ENCODE peak calls at places on chromosomes 6 and 20, in four cellular contexts. F is K562, L is H1, P is SK-N-SH. N is an unnamed sample.

GRCh38 chr6:107704377-107705013 is 119.6 kb downstream of the SCML4 start:
- DNase-seq in L (no peak), P (peak; percentile 69), F (peak; percentile 63), N (no peak)

GRCh38 chr6:168001037-168001348 is 3.5 kb downstream of the KIF25 start:
- DNase-seq in L (no peak), P (no peak), F (no peak), N (no peak)

GRCh38 chr6:154960299-154960796 is 34.8 kb upstream of the TIAM2 start:
- DNase-seq in P (no peak), L (no peak), F (no peak), N (no peak)

GRCh38 chr20:58109918-58110635 is 118.4 kb downstream of the ANKRD60 start:
- DNase-seq in P (no peak), F (no peak), L (no peak), N (no peak)

GRCh38 chr6:137282253-137282652 is 63.1 kb upstream of the IFNGR1 start:
- DNase-seq in F (no peak), P (no peak), L (no peak), N (no peak)

GRCh38 chr6:130513770-130514169 is 148.0 kb downstream of the TMEM200A start:
- DNase-seq in F (no peak), P (no peak), L (no peak), N (peak; percentile 45)

GRCh38 chr6:21907291-21907690 is 313.7 kb downstream of the SOX4 start:
- DNase-seq in P (no peak), F (no peak), L (no peak), N (no peak)

GRCh38 chr6:106005013-106005412 is 81.1 kb upstream of the PRDM1 start:
- DNase-seq in F (no peak), L (no peak), P (no peak), N (no peak)

GRCh38 chr6:100484474-100484873 is 19.8 kb upstream of the SIM1 start:
- DNase-seq in L (no peak), F (no peak), P (no peak), N (peak; percentile 20)

GRCh38 chr6:3830806-3831205 is 18.4 kb upstream of the FAM50B start:
- DNase-seq in P (no peak), L (no peak), F (no peak), N (no peak)

GRCh38 chr6:88629838-88630462 is 333.5 kb downstream of the RNGTT start:
- DNase-seq in L (peak; percentile 19), P (no peak), F (no peak), N (no peak)

GRCh38 chr20:62587757-62588402 is 54.4 kb upstream of the SLCO4A1 start:
- DNase-seq in P (no peak), F (peak; percentile 70), L (no peak), N (no peak)

GRCh38 chr6:128327890-128328289 is 192.5 kb downstream of the PTPRK start:
- DNase-seq in P (peak; percentile 1), L (no peak), F (no peak), N (no peak)

DNA sequence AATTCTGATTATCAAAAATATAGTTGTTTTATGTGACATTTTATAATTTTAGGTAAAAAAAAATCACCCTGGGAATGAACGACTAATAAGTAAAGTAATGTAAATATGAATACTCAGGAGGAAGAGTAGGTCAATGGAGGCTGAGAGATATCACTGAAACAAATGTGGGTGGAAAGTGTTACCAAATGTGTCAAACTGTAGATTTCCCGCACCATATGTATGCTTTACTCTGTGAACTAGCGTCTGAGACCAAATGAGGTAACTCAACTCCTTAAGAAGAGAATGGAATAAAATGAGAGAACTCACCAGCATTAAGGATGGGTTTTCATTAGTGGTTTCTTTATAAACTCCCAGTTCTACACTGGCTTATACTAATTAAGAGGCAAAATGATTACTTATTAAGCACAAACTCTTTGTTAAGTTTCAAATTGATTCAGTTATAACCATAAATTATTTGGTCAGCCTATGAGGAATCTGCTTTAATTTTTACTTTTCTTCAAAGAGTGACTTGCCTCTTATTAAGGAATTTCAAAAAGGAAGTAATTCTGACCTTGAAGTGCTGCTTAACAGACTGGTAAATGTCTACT is 784.7 kb upstream of the GJE1 start:
- DNase-seq in P (no peak), F (no peak), L (no peak), N (no peak)
- TF ChIP-seq NRF1 in P (no peak), F (no peak), L (no peak), N (no peak)

DNA sequence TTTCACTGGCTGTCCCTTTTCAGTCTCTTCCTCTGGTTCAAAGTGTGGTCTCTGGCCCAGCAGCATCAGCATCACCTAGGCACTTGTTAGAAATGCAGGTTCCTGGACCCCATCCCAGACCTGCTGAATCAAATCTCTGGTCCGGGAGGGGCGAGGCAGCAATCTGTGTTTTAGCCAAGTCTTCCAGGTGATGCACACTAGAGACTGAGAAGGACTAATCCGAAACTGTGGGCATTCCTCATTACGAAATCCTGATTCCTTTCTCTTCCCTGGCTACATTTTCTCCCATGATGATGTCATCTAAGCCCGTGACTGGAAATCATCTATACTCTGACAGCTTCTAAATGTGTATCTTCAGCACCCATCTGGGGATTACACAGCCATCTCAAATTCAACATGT is 39.7 kb upstream of the PRND start:
- DNase-seq in L (no peak), F (no peak), P (no peak), N (no peak)
- TF ChIP-seq NRF1 in L (no peak), F (no peak), P (no peak), N (no peak)

DNA sequence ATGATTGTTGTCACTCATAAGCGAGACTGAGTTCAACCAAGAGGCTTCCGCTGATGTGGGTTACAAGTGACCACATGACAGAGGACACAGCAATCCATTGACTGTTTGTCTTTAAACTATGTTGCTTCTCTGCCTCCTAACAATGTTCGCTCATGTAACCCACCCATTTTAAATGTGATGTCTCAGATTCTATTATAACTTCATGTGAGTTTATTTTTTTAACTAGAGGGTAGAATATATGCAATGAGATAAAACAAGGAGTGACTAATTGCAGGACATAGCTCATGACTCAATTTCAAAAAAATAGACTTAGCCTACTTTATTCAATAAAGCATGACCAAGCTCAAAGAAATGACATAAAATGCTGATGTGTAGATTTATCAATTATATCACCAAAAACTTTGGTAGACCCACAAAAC is 119.2 kb upstream of the SASH1 start:
- DNase-seq in L (no peak), F (no peak), P (no peak), N (no peak)
- TF ChIP-seq NRF1 in L (no peak), F (no peak), P (no peak), N (no peak)

DNA sequence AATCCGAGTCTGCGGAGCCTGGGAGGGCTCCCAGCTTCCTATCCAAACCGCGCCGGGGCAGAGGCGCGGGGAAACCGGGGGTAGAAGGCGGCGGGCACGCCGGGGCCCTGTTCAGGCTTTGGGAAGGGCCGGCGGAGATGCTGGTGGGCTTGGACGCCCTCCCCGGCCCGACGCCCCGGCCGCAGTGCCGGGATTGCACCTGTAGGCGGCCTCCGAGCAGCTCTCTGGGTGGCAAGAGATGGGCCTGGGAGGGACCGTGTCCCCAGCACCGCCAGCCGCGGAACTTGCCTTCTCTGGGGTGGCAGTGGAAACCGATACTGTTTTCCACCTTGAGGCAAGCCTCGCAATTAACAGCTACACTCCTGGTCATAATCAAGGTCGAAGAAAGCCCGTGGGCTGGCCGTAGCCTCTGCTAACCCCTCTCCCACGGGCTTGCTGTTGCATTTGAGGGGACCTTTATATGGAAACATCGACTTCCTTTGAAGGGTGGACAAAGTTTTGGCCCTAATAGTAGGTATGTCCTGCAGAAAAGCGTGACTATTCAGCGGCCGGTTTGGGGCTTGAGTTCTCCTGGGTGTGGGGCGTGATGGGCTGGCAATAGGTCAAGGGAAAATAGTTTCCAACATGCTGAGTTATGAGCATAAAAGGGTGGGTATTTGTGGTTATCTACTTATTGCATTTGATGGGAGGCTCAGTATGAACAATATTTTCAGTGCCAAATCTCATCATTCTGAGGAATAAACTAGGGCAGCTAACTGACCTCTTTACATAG is 1.1 kb upstream of the JAG1 start:
- DNase-seq in P (peak; percentile 85), F (peak; percentile 67), L (no peak), N (no peak)
- TF ChIP-seq NRF1 in P (no peak), F (no peak), L (no peak), N (no peak)

GRCh38 chr20:6582449-6582848 is 185.0 kb upstream of the BMP2 start:
- DNase-seq in L (no peak), F (no peak), P (no peak), N (no peak)

GRCh38 chr20:6579417-6579816 is 188.1 kb upstream of the BMP2 start:
- DNase-seq in L (no peak), P (no peak), F (no peak), N (no peak)

GRCh38 chr20:6579824-6580223 is 187.7 kb upstream of the BMP2 start:
- DNase-seq in L (no peak), P (no peak), F (no peak), N (no peak)

GRCh38 chr20:6583134-6583738 is 184.2 kb upstream of the BMP2 start:
- DNase-seq in L (peak; percentile 7), F (no peak), P (peak; percentile 26), N (peak; percentile 25)

DNA sequence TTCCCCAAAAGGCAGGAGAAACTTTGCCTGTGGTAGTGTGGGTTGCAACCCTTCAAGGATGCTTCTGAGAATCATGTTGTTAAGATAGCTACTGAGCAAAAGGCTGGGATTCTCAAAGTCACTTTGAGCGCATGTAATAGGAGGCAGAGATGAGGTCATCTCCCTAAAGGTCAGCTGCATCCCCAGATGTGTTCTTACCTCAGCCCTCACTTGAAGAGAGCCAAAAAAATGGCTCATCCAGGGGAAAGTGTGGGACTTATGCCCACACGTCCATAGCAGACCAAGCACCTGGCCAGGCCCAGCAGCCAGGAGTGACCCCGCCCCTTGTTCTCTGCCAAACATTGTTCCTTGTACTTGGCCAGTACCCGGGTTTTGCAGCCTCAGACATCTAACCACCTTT is 187.0 kb upstream of the BMP2 start:
- DNase-seq in L (no peak), F (no peak), P (no peak), N (no peak)
- TF ChIP-seq NRF1 in L (no peak), F (no peak), P (no peak), N (no peak)

GRCh38 chr20:38649275-38649891 is 47.8 kb downstream of the ARHGAP40 start:
- DNase-seq in L (no peak), F (peak; percentile 41), P (peak; percentile 72), N (no peak)
- TF ChIP-seq NRF1 in L (no peak), F (no peak), P (no peak), N (no peak)

DNA sequence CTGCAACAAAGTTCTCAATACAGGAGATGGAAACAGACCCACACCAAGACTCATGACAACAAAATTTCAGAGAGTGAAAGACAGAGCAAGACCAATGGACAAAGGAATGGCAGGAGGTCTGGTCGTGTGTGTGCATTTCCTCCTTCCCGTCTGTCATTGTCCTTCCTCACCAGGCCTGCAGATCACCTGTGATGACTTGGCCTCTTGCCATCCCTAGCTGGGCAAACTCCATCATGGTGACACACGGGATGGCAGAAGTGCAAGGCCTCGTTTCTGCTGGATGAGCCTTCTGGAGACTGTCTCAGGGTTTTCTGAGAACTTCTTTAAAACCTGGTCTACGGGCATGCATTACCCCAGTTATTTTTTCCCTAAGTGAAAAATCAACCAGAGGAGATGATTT is 49.2 kb downstream of the RPP21 start:
- DNase-seq in L (no peak), F (no peak), P (no peak), N (no peak)
- TF ChIP-seq NRF1 in L (no peak), F (no peak), P (no peak), N (no peak)

GRCh38 chr6:34174846-34175399 is 29.0 kb upstream of the GRM4 start:
- DNase-seq in L (no peak), F (no peak), P (no peak), N (no peak)
- TF ChIP-seq NRF1 in L (no peak), F (no peak), P (no peak), N (no peak)

N was measured in GM12878.